ENCODE peak calls at places on chromosomes 1 and 21, in eight cellular contexts. J, Q, M, R, V, O, P and Z are unnamed samples.

GRCh38 chr1:18890704-18891103 is 11.7 kb downstream of the ALDH4A1 start:
- DNase-seq in R (no peak), J (no peak), P (no peak), Q (peak; percentile 57), M (no peak), O (no peak), V (no peak), Z (peak; percentile 65)

GRCh38 chr1:215083408-215083961 is 948 bp downstream of the KCNK2 start:
- DNase-seq in R (peak; percentile 15), V (peak; percentile 59), O (no peak), J (peak; percentile 4), M (no peak), Q (peak; percentile 27), P (no peak), Z (peak; percentile 24)

GRCh38 chr1:59412705-59413326 is 115.9 kb downstream of the FGGY start:
- DNase-seq in V (no peak), M (no peak), O (no peak), R (no peak), P (no peak), Q (no peak), J (no peak), Z (no peak)

GRCh38 chr1:74963120-74963519 is 171.1 kb upstream of the LHX8 start:
- DNase-seq in P (no peak), M (no peak), J (no peak), O (no peak), Q (no peak), R (no peak), V (no peak), Z (no peak)

GRCh38 chr1:58721247-58721820 is 21.5 kb upstream of the MYSM1 start:
- DNase-seq in R (no peak), O (no peak), M (no peak), V (no peak), P (no peak), Q (no peak), J (no peak), Z (no peak)

GRCh38 chr1:231626535-231626950 is at the start of gene DISC1:
- DNase-seq in R (peak; percentile 88), Q (peak; percentile 93), M (peak; percentile 86), V (peak; percentile 93), J (peak; percentile 90), O (peak; percentile 48), P (peak; percentile 69), Z (peak; percentile 95)

GRCh38 chr1:38038836-38039235 is 7.8 kb downstream of the POU3F1 start:
- DNase-seq in Q (peak; percentile 43), P (no peak), R (no peak), O (no peak), M (no peak), V (no peak), J (no peak), Z (peak; percentile 74)

GRCh38 chr1:28456078-28456477 is 49.8 kb upstream of the RCC1 start:
- DNase-seq in V (no peak), P (peak; percentile 55), J (no peak), O (no peak), M (no peak), R (no peak), Q (peak; percentile 75), Z (peak; percentile 92)

GRCh38 chr1:145956776-145957442 is 908 bp downstream of the LIX1L start:
- DNase-seq in R (peak; percentile 43), O (no peak), M (peak; percentile 50), P (no peak), V (no peak), Q (peak; percentile 47), J (no peak), Z (peak; percentile 85)

GRCh38 chr1:201745023-201745422 is 83.9 kb upstream of the IPO9 start:
- DNase-seq in Q (peak; percentile 59), V (no peak), O (no peak), J (no peak), R (no peak), P (no peak), M (no peak), Z (peak; percentile 83)

GRCh38 chr1:110393691-110394564 is 3.1 kb upstream of the SLC16A4 start:
- DNase-seq in J (no peak), P (peak; percentile 43), R (no peak), V (no peak), Q (peak; percentile 84), M (no peak), O (no peak), Z (peak; percentile 82)

GRCh38 chr21:35483267-35483666 is 434.2 kb upstream of the RUNX1 start:
- DNase-seq in P (no peak), V (no peak), O (no peak), Q (no peak), M (no peak), R (no peak), J (no peak), Z (no peak)

GRCh38 chr1:103307751-103308150 is 199.4 kb upstream of the COL11A1 start:
- DNase-seq in R (no peak), V (no peak), P (no peak), O (no peak), J (no peak), M (no peak), Q (no peak), Z (no peak)

DNA sequence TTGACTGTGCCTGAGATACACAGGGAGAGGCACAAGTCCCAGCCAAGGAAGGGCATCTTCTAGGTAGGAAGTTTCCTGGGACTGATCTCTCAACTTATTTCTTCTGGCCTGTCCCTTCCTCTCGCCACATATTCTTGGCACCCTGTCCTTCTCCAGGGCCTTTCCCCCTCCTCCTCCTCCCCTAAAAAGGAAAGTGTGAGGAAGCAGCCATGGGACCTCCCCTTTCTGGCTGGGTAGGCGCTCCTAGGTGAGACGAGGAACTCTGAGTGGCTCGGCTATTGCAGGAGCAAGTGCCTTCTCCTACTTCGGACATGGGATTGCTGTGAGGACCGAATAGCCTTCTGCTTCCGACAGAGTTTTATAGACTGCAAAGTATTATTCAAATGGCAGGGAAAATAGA is 15.5 kb upstream of the MTARC2 start:
- DNase-seq in O (no peak), V (no peak), P (no peak), Q (no peak), R (no peak), J (no peak), M (peak; percentile 44), Z (no peak)
- H3K4me3 ChIP-seq in O (peak overlapping the region; percentile 38), V (peak overlapping the region; percentile 54), P (no peak overlapping the region), Q (no peak overlapping the region), R (peak overlapping the region; percentile 35), J (no peak overlapping the region), M (no peak overlapping the region), Z (no peak overlapping the region)

GRCh38 chr1:46802901-46803574 is 4.2 kb downstream of the CYP4B1 start:
- DNase-seq in Q (no peak), O (no peak), J (no peak), V (no peak), P (no peak), R (no peak), M (no peak), Z (no peak)

GRCh38 chr1:46801323-46802055 is 2.6 kb downstream of the CYP4B1 start:
- DNase-seq in M (no peak), R (no peak), V (no peak), O (no peak), Q (no peak), J (no peak), P (no peak), Z (no peak)

GRCh38 chr1:46798820-46799219 is at the start of gene CYP4B1:
- DNase-seq in P (no peak), J (no peak), R (peak; percentile 84), O (no peak), V (peak; percentile 84), M (peak; percentile 45), Q (no peak), Z (no peak)

GRCh38 chr1:46802081-46802480 is 3.2 kb downstream of the CYP4B1 start:
- DNase-seq in M (no peak), O (no peak), R (no peak), J (no peak), V (no peak), P (no peak), Q (no peak), Z (no peak)

GRCh38 chr1:46800742-46801141 is 1.9 kb downstream of the CYP4B1 start:
- DNase-seq in J (no peak), O (no peak), V (no peak), Q (no peak), P (no peak), M (no peak), R (no peak), Z (no peak)
- H3K4me3 ChIP-seq in J (no peak overlapping the region), O (no peak overlapping the region), V (no peak overlapping the region), Q (no peak overlapping the region), P (no peak overlapping the region), M (no peak overlapping the region), R (no peak overlapping the region), Z (no peak overlapping the region)

GRCh38 chr1:155207578-155208405 is at the start of gene THBS3:
- DNase-seq in O (no peak), J (peak; percentile 67), R (peak; percentile 47), M (peak; percentile 56), V (peak; percentile 80), P (no peak), Q (peak; percentile 46), Z (peak; percentile 65)

GRCh38 chr1:155208656-155209372 is at the start of gene MTX1:
- DNase-seq in M (peak; percentile 94), O (peak; percentile 89), Q (peak; percentile 89), R (peak; percentile 90), P (no peak), V (peak; percentile 97), J (peak; percentile 93), Z (peak; percentile 93)

GRCh38 chr1:155206891-155207577 is 663 bp downstream of the THBS3 start:
- DNase-seq in P (peak; percentile 64), R (peak; percentile 86), Q (peak; percentile 82), O (peak; percentile 78), V (peak; percentile 90), M (peak; percentile 79), J (peak; percentile 89), Z (peak; percentile 84)

GRCh38 chr1:155209373-155209721 is 852 bp downstream of the MTX1 start:
- DNase-seq in J (no peak), M (no peak), O (no peak), Q (no peak), V (no peak), P (no peak), R (no peak), Z (no peak)

DNA sequence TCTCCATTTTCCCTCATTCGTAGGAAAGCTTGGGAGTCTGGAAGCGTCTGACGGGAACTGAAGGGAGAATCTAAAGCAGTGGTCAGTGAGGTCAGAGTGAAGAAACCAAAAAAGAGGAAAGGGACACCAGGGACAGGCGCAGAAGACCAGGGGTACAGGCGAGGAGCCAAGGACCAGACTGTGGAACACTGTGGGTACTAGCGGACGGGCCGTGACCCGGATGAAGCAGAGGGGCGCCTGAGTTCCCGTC is 164 bp upstream of the MTX1 start:
- DNase-seq in Q (no peak), P (peak; percentile 61), R (no peak), O (no peak), J (no peak), V (no peak), M (no peak), Z (no peak)
- H3K4me3 ChIP-seq in Q (peak overlapping the region; percentile 90), P (peak overlapping the region; percentile 100), R (peak overlapping the region; percentile 100), O (peak overlapping the region; percentile 59), J (peak overlapping the region; percentile 99), V (peak overlapping the region; percentile 76), M (peak overlapping the region; percentile 61), Z (peak overlapping the region; percentile 100)

GRCh38 chr21:19648376-19648775 is 1244.8 kb upstream of the TMPRSS15 start:
- DNase-seq in O (no peak), J (no peak), R (no peak), Q (no peak), M (no peak), V (no peak), P (no peak), Z (peak; percentile 0)
- H3K4me3 ChIP-seq in O (no peak overlapping the region), J (no peak overlapping the region), R (no peak overlapping the region), Q (no peak overlapping the region), M (no peak overlapping the region), V (no peak overlapping the region), P (no peak overlapping the region), Z (no peak overlapping the region)